ENCODE peak calls at places on chromosomes 4 and X, in four cellular contexts. J, O, X and V are unnamed samples. For H3K4me1, the result is how much of the 10 kb centered on the place peaks cover.

GRCh38 chrX:140346711-140347110 is 158.2 kb downstream of the SOX3 start:
- DNase-seq in J (no peak), O (no peak), X (no peak), V (no peak)

GRCh38 chr4:104677122-104677521 is 182.4 kb upstream of the CXXC4 start:
- DNase-seq in J (no peak), O (no peak), X (no peak), V (no peak)

GRCh38 chrX:104270916-104271512 is 16.3 kb upstream of the ESX1 start:
- DNase-seq in J (peak), O (no peak), X (peak), V (no peak)

GRCh38 chr4:48380583-48381167 is 39.3 kb downstream of the SLAIN2 start:
- DNase-seq in J (no peak), O (no peak), X (no peak), V (no peak)

GRCh38 chr4:182235016-182235415 is 8.2 kb upstream of the TENM3 start:
- DNase-seq in J (peak), O (no peak), X (no peak), V (no peak)

GRCh38 chr4:85938062-85938461 is 421.8 kb downstream of the MAPK10 start:
- DNase-seq in J (no peak), O (no peak), X (no peak), V (no peak)

GRCh38 chr4:140094701-140095420 is 59.1 kb downstream of the MAML3 start:
- DNase-seq in J (no peak), O (peak), X (no peak), V (peak)

GRCh38 chr4:69718376-69719293 is 41.8 kb downstream of the SULT1B1 start:
- DNase-seq in J (peak), O (no peak), X (no peak), V (no peak)

GRCh38 chr4:95867919-95868318 is 28.0 kb downstream of the PDHA2 start:
- DNase-seq in J (peak), O (no peak), X (peak), V (no peak)

GRCh38 chr4:158172558-158173258 is at the start of gene GASK1B:
- DNase-seq in J (peak), O (no peak), X (peak), V (no peak)

GRCh38 chrX:102063445-102064074 is 61.9 kb upstream of the TCEAL2 start:
- DNase-seq in J (no peak), O (no peak), X (peak), V (no peak)

GRCh38 chr4:128542047-128542446 is 254.4 kb upstream of the PGRMC2 start:
- DNase-seq in J (no peak), O (no peak), X (no peak), V (no peak)

GRCh38 chr4:159298502-159298901 is 195.6 kb downstream of the RAPGEF2 start:
- DNase-seq in J (peak), O (no peak), X (no peak), V (no peak)

GRCh38 chr4:113147498-113148231 is 98.2 kb downstream of the ANK2 start:
- DNase-seq in J (no peak), O (no peak), X (no peak), V (no peak)

GRCh38 chrX:30892591-30892990 is 3.5 kb upstream of the TAB3 start:
- DNase-seq in J (no peak), O (no peak), X (no peak), V (no peak)

GRCh38 chr4:118281611-118282442 is 71.0 kb downstream of the PRSS12 start:
- DNase-seq in J (peak), O (no peak), X (no peak), V (no peak)

GRCh38 chr4:181161669-181162068 is 1081.5 kb upstream of the TENM3 start:
- DNase-seq in J (no peak), O (no peak), X (no peak), V (no peak)

GRCh38 chr4:75340561-75340960 is 173.6 kb downstream of the RCHY1 start:
- DNase-seq in J (no peak), O (no peak), X (no peak), V (no peak)

GRCh38 chrX:41561045-41561444 is 113.9 kb downstream of the NYX start:
- DNase-seq in J (peak), O (peak), X (peak), V (peak)

GRCh38 chrX:120561634-120562568 is 1.1 kb upstream of the CUL4B start:
- DNase-seq in J (no peak), O (no peak), X (peak), V (no peak)

GRCh38 chrX:12567857-12568256 is 223.4 kb upstream of the PRPS2 start:
- DNase-seq in J (peak), O (no peak), X (peak), V (no peak)

GRCh38 chr4:10179957-10180602 is 63.5 kb upstream of the WDR1 start:
- DNase-seq in J (peak), O (no peak), X (no peak), V (no peak)

GRCh38 chrX:123648028-123648810 is 84.6 kb downstream of the THOC2 start:
- DNase-seq in J (peak), O (no peak), X (no peak), V (no peak)

GRCh38 chr4:36081185-36081584 is 163.1 kb downstream of the ARAP2 start:
- DNase-seq in J (no peak), O (no peak), X (no peak), V (no peak)

GRCh38 chr4:56622176-56622575 is 58.9 kb downstream of the HOPX start:
- DNase-seq in J (peak), O (no peak), X (no peak), V (no peak)

GRCh38 chr4:78650106-78651021 is 98.8 kb downstream of the ANXA3 start:
- DNase-seq in J (peak), O (no peak), X (no peak), V (no peak)

GRCh38 chr4:76545161-76545884 is 110.3 kb downstream of the SHROOM3 start:
- DNase-seq in J (peak), O (no peak), X (no peak), V (no peak)

DNA sequence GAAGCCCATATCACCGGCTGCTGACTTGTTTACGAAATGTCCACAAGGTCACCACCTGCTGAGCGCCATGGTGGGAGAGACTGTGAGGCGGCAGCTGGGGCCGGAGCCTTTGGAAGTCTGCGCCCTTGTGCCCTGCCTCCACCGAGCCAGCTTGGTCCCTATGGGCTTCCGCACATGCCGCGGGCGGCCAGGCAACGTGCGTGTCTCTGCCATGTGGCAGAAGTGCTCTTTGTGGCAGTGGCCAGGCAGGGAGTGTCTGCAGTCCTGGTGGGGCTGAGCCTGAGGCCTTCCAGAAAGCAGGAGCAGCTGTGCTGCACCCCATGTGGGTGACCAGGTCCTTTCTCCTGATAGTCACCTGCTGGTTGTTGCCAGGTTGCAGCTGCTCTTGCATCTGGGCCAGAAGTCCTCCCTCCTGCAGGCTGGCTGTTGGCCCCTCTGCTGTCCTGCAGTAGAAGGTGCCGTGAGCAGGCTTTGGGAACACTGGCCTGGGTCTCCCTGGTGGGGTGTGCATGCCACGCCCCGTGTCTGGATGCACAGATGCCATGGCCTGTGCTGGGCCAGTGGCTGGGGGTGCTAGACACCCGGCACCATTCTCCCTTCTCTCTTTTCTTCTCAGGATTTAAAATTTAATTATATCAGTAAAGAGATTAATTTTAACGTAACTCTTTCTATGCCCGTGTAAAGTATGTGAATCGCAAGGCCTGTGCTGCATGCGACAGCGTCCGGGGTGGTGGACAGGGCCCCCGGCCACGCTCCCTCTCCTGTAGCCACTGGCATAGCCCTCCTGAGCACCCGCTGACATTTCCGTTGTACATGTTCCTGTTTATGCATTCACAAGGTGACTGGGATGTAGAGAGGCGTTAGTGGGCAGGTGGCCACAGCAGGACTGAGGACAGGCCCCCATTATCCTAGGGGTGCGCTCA is 8.7 kb upstream of the MSANTD1 start:
- DNase-seq in J (no peak), O (no peak), X (no peak), V (no peak)
- H3K4me1 ChIP-seq in J (under half), O (under half), X (under half), V (under half)

GRCh38 chrX:14872355-14872754 is 514 bp downstream of the FANCB start:
- DNase-seq in J (no peak), O (no peak), X (peak), V (no peak)
- H3K4me3 ChIP-seq in J (peak), O (peak), X (peak), V (peak)

GRCh38 chrX:38649227-38649626 is 87.9 kb downstream of the TSPAN7 start:
- DNase-seq in J (no peak), O (no peak), X (no peak), V (no peak)
- H3K4me1 ChIP-seq in J (under half), O (under half), X (under half), V (under half)

GRCh38 chrX:46757593-46757992 is 1.3 kb downstream of the SLC9A7 start:
- DNase-seq in J (peak), O (no peak), X (peak), V (no peak)
- H3K4me3 ChIP-seq in J (peak), O (no peak), X (peak), V (no peak)

DNA sequence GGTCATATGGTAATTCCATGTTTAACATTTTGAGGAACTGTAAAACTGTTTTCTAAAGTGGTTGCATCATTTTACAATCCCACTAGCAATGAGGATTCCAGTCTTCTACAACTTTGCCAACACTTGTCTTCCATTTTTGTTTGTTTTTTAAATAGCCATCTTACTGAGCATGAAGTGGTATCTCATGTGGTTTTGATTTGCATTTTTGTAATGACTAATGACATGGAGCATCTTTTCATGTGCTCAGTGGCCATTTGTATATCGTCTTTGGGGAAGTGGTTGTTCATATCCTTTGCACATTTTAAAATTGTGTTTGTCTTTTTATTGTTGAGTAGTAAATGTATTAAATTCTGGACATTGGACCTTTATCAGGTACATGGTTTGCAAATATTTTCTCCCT is 94.8 kb downstream of the TMEM131L start:
- DNase-seq in J (no peak), O (no peak), X (no peak), V (no peak)
- H3K4me1 ChIP-seq in J (under half), O (under half), X (under half), V (under half)

GRCh38 chr4:107643021-107643420 is 77.0 kb downstream of the PAPSS1 start:
- DNase-seq in J (peak), O (no peak), X (no peak), V (no peak)

GRCh38 chr4:107645604-107646003 is 74.4 kb downstream of the PAPSS1 start:
- DNase-seq in J (no peak), O (no peak), X (no peak), V (no peak)

GRCh38 chr4:107647591-107647990 is 72.4 kb downstream of the PAPSS1 start:
- DNase-seq in J (no peak), O (no peak), X (no peak), V (no peak)

DNA sequence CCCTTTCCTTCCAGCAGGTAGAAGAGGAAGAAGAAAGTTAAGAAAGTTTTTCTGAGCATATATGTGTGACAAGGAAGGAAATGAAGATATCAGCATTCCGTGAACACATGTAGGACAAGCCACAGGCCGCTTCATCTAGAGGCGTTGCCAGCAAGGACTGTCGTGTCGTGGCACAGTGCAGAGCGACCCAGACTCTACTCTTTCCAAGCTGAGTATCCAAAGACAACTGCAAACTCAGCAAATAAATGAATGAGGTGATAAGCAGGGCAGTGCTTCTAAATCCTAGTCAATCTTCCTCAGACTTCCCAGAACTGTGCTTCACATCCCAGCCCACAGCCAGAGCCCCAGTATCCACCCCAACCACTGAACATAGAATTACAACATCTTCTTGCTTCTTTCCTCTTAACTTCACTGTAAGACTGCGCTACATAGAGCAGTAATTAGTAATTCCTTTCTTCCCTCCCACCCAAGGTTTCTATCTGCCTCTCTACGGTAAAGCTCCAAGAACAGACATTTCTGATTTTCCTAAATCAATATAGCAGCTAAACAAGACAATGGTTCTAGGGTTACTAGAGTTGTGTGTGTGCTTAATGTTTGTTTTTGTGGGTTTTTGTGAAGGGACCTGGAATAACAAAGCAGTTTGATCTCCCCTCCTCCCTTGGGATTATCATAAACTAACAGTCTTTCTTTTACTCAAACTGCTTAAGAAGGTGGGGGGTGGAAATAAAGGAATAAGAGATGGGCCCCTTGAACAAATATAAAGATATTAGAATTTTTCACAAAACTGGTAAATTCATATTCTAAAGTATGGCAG is 71.6 kb downstream of the PAPSS1 start:
- DNase-seq in J (no peak), O (no peak), X (no peak), V (no peak)
- H3K4me3 ChIP-seq in J (no peak), O (no peak), X (no peak), V (no peak)

DNA sequence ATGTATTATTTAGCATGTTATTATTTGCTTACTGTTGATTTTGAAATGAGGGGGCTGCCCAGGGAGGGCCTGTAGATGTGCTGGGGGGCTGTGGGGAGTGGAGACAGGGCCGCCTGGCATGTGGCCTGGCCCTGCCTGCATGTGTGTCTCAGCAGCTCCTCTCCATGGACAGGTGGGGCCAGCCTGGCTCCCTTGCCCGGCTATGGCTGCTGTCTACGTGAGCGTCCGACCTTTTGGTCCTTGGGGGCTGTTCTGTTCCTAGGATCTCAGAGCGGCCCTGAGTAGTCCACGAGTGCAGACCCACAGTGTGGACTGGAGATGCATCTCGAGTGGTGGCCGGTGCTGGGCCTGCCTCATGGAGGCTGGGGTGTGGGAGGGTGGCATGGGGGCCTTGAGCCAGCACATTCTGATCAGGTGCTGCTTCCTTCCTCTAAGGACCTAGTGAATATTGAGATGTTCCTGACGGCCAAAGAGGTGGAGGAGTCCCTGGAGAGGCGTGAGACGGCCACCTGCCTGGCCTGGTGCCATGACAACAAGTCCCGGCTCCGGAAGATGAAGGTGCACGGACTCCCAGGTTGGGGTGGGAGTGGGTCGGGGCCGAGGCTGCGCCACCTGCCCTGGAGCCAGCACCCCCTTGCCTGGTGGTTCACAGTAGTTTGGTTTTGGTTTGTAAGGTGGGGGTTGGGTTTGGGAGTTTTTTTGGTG is 24.9 kb upstream of the UVSSA start:
- DNase-seq in J (no peak), O (no peak), X (no peak), V (no peak)
- H3K4me1 ChIP-seq in J (under half), O (under half), X (under half), V (under half)